ENCODE peak calls at places on chromosomes 2 and 18, in seven cellular contexts. A, C, P, U, I, J and N are unnamed samples.

GRCh38 chr2:172539767-172540166 is 16.1 kb upstream of the PDK1 start:
- DNase-seq in A (no peak), C (no peak), P (no peak), U (no peak), I (no peak), J (no peak), N (no peak)

GRCh38 chr18:68699043-68699442 is 15.9 kb downstream of the TMX3 start:
- DNase-seq in A (peak; percentile 47), C (no peak), P (no peak), U (peak; percentile 42), I (peak; percentile 25), J (no peak), N (no peak)

GRCh38 chr2:109527846-109528705 is 85.7 kb downstream of the SEPTIN10 start:
- DNase-seq in A (no peak), C (no peak), P (no peak), U (no peak), I (no peak), J (peak; percentile 40), N (no peak)

GRCh38 chr2:197207106-197207505 is 103.5 kb downstream of the ANKRD44 start:
- DNase-seq in A (peak; percentile 21), C (peak; percentile 19), P (no peak), U (no peak), I (no peak), J (no peak), N (no peak)

GRCh38 chr2:48398285-48399135 is 131.4 kb upstream of the STON1 start:
- DNase-seq in A (no peak), C (peak; percentile 62), P (no peak), U (no peak), I (no peak), J (no peak), N (no peak)

GRCh38 chr2:179694963-179695362 is 166.4 kb downstream of the ZNF385B start:
- DNase-seq in A (no peak), C (no peak), P (no peak), U (no peak), I (no peak), J (no peak), N (no peak)

GRCh38 chr2:27281855-27282559 is at the start of gene TRIM54:
- DNase-seq in A (peak; percentile 56), C (no peak), P (no peak), U (peak; percentile 49), I (no peak), J (no peak), N (no peak)

GRCh38 chr2:117126656-117127055 is 687.8 kb upstream of the DDX18 start:
- DNase-seq in A (no peak), C (no peak), P (no peak), U (no peak), I (no peak), J (no peak), N (no peak)

GRCh38 chr2:241064008-241064801 is 37.9 kb downstream of the MTERF4 start:
- DNase-seq in A (no peak), C (no peak), P (no peak), U (peak; percentile 19), I (peak; percentile 56), J (no peak), N (no peak)

GRCh38 chr2:66439291-66440010 is 4.5 kb downstream of the MEIS1 start:
- DNase-seq in A (peak; percentile 62), C (peak; percentile 66), P (no peak), U (no peak), I (no peak), J (no peak), N (no peak)

GRCh38 chr2:66440011-66440542 is 5.2 kb downstream of the MEIS1 start:
- DNase-seq in A (peak; percentile 63), C (peak; percentile 39), P (no peak), U (no peak), I (no peak), J (no peak), N (no peak)

GRCh38 chr2:66441651-66442365 is 6.9 kb downstream of the MEIS1 start:
- DNase-seq in A (peak; percentile 45), C (no peak), P (no peak), U (no peak), I (no peak), J (no peak), N (no peak)

GRCh38 chr2:66438498-66439290 is 3.8 kb downstream of the MEIS1 start:
- DNase-seq in A (peak; percentile 48), C (no peak), P (no peak), U (no peak), I (no peak), J (no peak), N (no peak)

DNA sequence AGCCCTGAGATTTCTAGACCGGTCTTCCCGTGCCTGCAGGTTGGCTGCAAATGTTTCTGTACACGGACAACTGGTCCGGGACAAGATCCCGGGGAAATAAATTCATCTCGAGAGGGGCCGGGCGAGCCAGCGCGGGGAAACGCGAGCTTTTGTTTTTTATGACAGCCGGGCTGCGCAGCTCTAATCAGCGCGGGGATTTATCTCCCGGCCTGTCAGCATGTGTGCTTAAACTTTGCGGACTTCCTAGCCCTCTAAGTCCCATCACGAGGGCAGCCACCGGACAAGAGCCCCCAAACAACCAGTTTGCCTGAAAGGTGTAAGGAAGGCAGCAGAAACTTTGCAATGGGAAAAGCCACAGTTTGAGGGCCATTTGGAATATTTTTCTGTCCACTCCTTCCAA is 5.8 kb downstream of the MEIS1 start:
- DNase-seq in A (peak; percentile 75), C (peak; percentile 74), P (no peak), U (no peak), I (no peak), J (no peak), N (no peak)
- TF ChIP-seq EZH2 in A (no peak), C (peak; percentile 57), P (peak; percentile 10), U (no peak), I (no peak), J (no peak), N (no peak)

DNA sequence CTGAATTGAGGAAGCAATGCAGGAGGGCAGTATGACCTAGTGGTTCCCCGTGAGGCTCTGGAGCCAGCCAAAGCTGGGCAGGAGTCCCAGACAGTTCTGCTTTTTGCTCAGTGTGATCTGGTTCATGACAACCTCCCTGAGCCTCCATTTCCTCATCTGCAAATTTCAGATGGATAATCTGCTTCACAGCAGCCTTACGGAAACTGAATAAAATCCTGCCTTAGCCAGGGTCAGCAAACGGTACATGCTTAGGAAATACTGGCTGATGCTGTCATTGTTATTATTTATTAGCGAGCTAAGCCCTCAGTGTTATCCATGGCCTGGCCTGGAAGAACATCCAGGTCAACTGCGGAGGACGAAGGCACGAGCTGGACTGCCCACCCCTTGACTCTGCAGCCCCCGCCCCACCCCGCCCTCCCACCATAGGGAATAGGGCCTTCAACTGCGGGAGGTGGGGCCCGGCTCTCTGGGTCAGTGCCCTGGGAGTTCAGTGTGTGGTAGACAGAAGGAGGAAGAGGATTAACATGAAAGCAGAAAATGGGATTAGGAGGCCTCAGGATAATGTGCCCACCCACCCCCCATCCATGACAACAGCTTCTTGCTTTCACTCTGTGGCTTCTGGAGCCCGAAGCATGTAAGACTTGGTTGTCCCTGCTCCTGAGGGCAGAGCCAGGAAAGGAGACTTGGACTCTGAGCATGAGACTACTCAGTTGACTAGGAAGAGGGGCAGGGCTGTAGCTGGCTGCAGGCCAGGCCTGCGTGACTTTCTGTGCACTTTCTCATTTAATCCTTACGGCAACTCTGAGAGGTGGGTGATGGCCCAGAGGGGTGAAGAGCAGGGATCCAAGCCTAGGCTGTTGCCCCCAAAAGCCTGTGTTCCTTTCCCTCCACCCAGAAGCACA is 13.1 kb downstream of the PKDCC start:
- DNase-seq in A (no peak), C (peak; percentile 76), P (no peak), U (no peak), I (no peak), J (no peak), N (no peak)
- H3K4me1 ChIP-seq in A (no peaks in the 10 kb centered on the region), C (peaks cover 58% of the 10 kb centered on the region), P (no peaks in the 10 kb centered on the region), U (peaks cover 10% of the 10 kb centered on the region), I (no peaks in the 10 kb centered on the region), J (peaks cover 75% of the 10 kb centered on the region), N (no peaks in the 10 kb centered on the region)

GRCh38 chr18:9105420-9105819 is 2.9 kb downstream of the NDUFV2 start:
- DNase-seq in A (no peak), C (no peak), P (no peak), U (no peak), I (no peak), J (no peak), N (no peak)
- H3K9ac ChIP-seq in A (peak overlapping the region; percentile 96), C (no peak overlapping the region), P (no peak overlapping the region), U (peak overlapping the region; percentile 39), I (no peak overlapping the region), J (peak overlapping the region; percentile 96), N (peak overlapping the region; percentile 92)

DNA sequence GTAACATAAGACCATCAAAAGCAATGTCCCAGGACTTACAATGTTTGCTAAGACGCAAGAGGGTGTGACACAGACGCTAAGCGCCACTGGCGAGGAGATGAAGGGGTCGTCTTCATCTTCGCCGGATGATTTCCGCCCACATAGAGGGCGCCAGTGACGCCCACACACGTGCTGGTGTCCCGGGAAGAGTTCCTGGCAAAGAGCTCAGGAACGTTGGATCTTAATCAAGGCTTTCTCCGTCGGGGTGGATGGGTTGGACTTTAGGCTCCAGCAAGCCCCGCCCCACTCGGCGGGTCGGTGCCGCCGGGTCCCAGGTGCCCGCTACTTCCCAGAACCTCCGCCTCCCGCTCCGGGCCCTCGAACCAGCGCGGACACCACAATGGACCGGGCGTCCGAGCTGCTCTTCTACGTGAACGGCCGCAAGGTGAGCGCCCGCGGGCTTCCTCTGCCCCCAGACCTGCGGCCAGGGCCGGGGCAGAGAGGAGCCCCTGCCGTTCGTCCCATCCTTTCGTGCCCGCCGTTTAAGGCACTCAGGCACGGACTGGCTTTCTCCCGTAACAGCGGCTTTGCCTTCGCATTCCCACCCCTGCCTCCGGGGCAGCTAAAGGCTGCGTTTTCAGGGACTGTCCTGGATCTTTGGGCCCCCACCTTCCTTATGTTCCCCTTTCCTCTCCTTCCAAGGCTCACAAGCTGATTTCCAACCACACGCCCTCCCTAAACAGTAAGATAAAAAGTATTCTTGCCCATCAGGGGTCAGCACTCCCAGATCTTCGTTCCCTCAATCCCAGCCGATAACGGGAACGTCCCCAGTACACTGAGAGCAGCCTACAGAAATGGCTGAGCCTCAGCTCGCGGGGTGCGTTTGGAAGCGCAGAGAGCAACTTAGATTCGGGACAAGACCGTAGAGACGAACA is at the start of gene AOX1:
- DNase-seq in A (peak; percentile 67), C (peak; percentile 86), P (peak; percentile 68), U (no peak), I (peak; percentile 30), J (peak; percentile 70), N (no peak)
- TF ChIP-seq EZH2 in A (no peak), C (no peak), P (no peak), U (no peak), I (no peak), J (no peak), N (no peak)

DNA sequence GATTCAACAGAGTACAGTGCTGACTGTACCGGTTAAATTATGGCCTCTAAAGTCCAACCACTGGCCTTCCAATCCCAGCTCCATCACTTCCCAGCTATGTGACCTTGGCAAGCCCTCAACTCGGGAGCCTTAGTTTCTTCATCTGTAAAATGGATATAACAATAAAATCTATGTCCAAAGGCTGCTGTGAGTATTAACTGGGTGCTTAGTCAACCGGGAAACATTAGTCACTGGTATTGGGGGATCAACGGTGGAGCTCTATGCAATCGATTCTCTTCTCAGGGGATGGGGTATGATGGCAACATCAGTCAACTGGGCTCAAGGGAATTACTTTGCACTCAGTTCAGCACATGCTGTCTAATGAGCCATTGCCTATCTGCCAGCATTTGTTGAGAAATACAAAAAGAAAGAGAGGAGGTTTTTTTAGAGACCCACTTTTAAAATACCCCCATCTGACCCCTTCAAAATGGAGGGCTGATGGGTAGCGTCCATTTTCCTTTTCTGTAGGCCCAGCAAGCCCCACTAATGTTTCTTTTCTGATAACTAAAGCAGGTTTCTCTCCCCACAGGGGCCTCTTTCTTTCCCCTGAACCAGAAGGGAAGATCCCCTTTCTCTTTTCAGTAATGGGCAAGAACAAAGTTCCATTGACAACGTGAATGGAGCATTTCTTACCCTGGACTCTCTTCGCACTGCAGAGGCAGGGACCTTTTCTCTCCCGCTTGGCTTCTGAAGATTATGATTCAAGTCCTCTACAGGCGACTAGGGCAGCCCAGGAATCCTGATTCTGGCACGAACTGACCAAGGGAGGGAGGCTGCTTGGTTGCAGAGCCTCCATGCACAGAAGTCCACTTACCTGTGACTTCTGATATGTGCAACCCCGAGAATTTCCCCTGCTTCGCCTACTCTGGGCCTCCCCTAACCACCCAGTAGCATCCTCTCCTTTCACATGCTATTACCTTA is 8.7 kb upstream of the AGFG1 start:
- DNase-seq in A (no peak), C (peak; percentile 35), P (no peak), U (no peak), I (no peak), J (no peak), N (no peak)
- H3K4me1 ChIP-seq in A (peaks cover 46% of the 10 kb centered on the region), C (peaks cover 9% of the 10 kb centered on the region), P (peaks cover 2% of the 10 kb centered on the region), U (peaks cover 54% of the 10 kb centered on the region), I (peaks cover 23% of the 10 kb centered on the region), J (peaks cover 65% of the 10 kb centered on the region), N (peaks cover 6% of the 10 kb centered on the region)